ENCODE peak calls at places on chromosomes 13 and 19, in seven cellular contexts. P is SK-N-SH; S is CD4-positive, alpha-beta T cell; E is GM13976; I is HepG2; F is RWPE1; J is cardiac muscle cell. L is an unnamed sample.

GRCh38 chr13:76286178-76286577 is 600.0 kb downstream of the KCTD12 start:
- DNase-seq in P (no peak), S (no peak), E (no peak), I (no peak), F (no peak), J (no peak), L (peak; percentile 55)

GRCh38 chr19:34120846-34121639 is 51.3 kb upstream of the LSM14A start:
- DNase-seq in P (peak; percentile 65), S (peak; percentile 51), E (peak; percentile 71), I (peak; percentile 30), F (peak; percentile 46), J (peak; percentile 23), L (no peak)

GRCh38 chr13:95404141-95404882 is 103.1 kb upstream of the ABCC4 start:
- DNase-seq in P (peak; percentile 81), S (peak; percentile 82), E (peak; percentile 85), I (peak; percentile 51), F (peak; percentile 80), J (peak; percentile 82), L (peak; percentile 7)

GRCh38 chr19:47049307-47049700 is 880 bp upstream of the TMEM160 start:
- DNase-seq in P (no peak), S (no peak), E (no peak), I (no peak), F (no peak), J (no peak), L (no peak)

GRCh38 chr19:6475321-6476108 is 6.1 kb downstream of the DENND1C start:
- DNase-seq in P (peak; percentile 62), S (no peak), E (no peak), I (no peak), F (no peak), J (peak; percentile 47), L (no peak)

GRCh38 chr19:29629836-29630534 is 23.9 kb downstream of the POP4 start:
- DNase-seq in P (no peak), S (peak; percentile 7), E (no peak), I (no peak), F (no peak), J (no peak), L (no peak)

GRCh38 chr19:13163609-13164364 is 13.6 kb downstream of the IER2 start:
- DNase-seq in P (peak; percentile 94), S (peak; percentile 49), E (peak; percentile 51), I (peak; percentile 60), F (peak; percentile 68), J (peak; percentile 54), L (peak; percentile 59)

GRCh38 chr13:48567521-48568331 is 34.8 kb upstream of the RCBTB2 start:
- DNase-seq in P (no peak), S (no peak), E (no peak), I (peak; percentile 70), F (no peak), J (no peak), L (no peak)

GRCh38 chr13:25286308-25286968 is 850 bp downstream of the MTMR6 start:
- DNase-seq in P (peak; percentile 49), S (no peak), E (peak; percentile 53), I (peak; percentile 24), F (peak; percentile 17), J (peak; percentile 37), L (no peak)

GRCh38 chr19:3601021-3601420 is 5.7 kb downstream of the TBXA2R start:
- DNase-seq in P (no peak), S (no peak), E (no peak), I (no peak), F (no peak), J (no peak), L (no peak)

GRCh38 chr13:100388923-100389322 is 199.7 kb downstream of the GGACT start:
- DNase-seq in P (no peak), S (no peak), E (no peak), I (no peak), F (no peak), J (no peak), L (no peak)

GRCh38 chr13:29935309-29935981 is 85.0 kb upstream of the UBL3 start:
- DNase-seq in P (no peak), S (peak; percentile 71), E (peak; percentile 76), I (no peak), F (no peak), J (no peak), L (no peak)

GRCh38 chr13:111873676-111874178 is 193.2 kb upstream of the SOX1 start:
- DNase-seq in P (no peak), S (no peak), E (no peak), I (no peak), F (no peak), J (no peak), L (no peak)

GRCh38 chr19:16197188-16197621 is 506 bp upstream of the AP1M1 start:
- DNase-seq in P (no peak), S (no peak), E (peak; percentile 11), I (peak; percentile 61), F (peak; percentile 76), J (no peak), L (peak; percentile 82)

GRCh38 chr19:49987159-49987698 is 26.3 kb upstream of the SIGLEC11 start:
- DNase-seq in P (no peak), S (peak; percentile 74), E (peak; percentile 83), I (peak; percentile 87), F (peak; percentile 76), J (peak; percentile 98), L (peak; percentile 16)

GRCh38 chr13:37163626-37164365 is 58.3 kb upstream of the CSNK1A1L start:
- DNase-seq in P (no peak), S (no peak), E (no peak), I (no peak), F (no peak), J (no peak), L (peak; percentile 56)

GRCh38 chr13:105527127-105527526 is 1008.3 kb downstream of the EFNB2 start:
- DNase-seq in P (no peak), S (no peak), E (no peak), I (no peak), F (no peak), J (no peak), L (no peak)

GRCh38 chr13:22498006-22498405 is 682.8 kb upstream of the SGCG start:
- DNase-seq in P (no peak), S (no peak), E (no peak), I (no peak), F (no peak), J (no peak), L (no peak)

GRCh38 chr13:38350114-38350617 is 515 bp downstream of the UFM1 start:
- DNase-seq in P (peak; percentile 41), S (peak; percentile 48), E (peak; percentile 37), I (peak; percentile 49), F (peak; percentile 63), J (peak; percentile 50), L (no peak)

GRCh38 chr13:45717324-45717723 is 15.2 kb downstream of the CBY2 start:
- DNase-seq in P (no peak), S (no peak), E (no peak), I (no peak), F (no peak), J (no peak), L (no peak)

GRCh38 chr13:45718992-45719391 is 16.9 kb downstream of the CBY2 start:
- DNase-seq in P (no peak), S (no peak), E (no peak), I (no peak), F (no peak), J (no peak), L (peak; percentile 83)

GRCh38 chr13:45715351-45715750 is 13.2 kb downstream of the CBY2 start:
- DNase-seq in P (no peak), S (no peak), E (no peak), I (no peak), F (no peak), J (no peak), L (no peak)

GRCh38 chr13:45721203-45721731 is 19.1 kb downstream of the CBY2 start:
- DNase-seq in P (no peak), S (no peak), E (no peak), I (no peak), F (no peak), J (no peak), L (no peak)

DNA sequence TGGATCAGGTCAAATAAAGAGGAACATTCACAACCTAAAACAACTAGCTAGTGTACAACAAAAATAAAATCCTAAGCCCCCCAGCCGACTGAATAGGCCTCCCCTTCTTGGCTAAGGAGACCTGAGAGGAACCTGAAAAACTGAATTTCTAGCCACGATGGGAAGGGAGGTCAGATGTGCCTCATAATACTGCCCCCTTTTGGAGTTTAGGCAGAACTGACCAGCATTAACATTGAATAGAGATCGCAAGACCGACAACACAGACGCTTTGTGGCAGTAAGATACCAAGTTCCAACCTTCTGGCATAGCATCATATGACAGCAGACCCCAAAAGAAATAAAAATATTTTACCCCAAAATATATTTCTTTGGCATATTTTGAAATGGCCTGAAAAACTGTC is 15.9 kb downstream of the CBY2 start:
- DNase-seq in P (peak; percentile 48), S (no peak), E (peak; percentile 56), I (peak; percentile 13), F (no peak), J (peak; percentile 53), L (no peak)
- TF ChIP-seq CTCF in P (peak; percentile 62), S (peak; percentile 28), E (peak; percentile 43), I (peak; percentile 71), F (no peak), J (peak; percentile 65), L (peak; percentile 42)

DNA sequence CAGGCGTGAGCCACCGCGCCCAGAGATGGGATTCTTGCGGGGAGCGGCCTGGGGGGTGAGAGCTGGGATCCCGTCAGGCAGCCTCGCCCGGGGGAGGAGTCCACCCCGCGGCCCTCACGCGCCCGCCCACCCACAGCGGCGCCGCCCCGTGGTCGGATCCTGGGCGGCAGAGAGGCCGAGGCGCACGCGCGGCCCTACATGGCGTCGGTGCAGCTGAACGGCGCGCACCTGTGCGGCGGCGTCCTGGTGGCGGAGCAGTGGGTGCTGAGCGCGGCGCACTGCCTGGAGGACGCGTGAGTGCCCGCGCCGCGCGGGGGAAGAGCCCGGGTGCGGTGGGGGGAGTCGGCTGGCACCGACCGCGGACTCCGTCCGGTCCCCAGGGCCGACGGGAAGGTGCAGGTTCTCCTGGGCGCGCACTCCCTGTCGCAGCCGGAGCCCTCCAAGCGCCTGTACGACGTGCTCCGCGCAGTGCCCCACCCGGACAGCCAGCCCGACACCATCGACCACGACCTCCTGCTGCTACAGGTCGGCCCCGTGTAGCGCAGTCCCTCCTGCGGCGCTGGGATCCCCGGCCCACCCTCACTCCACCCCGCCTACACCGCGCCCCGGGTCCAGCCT is 1.1 kb downstream of the CFD start:
- DNase-seq in P (peak; percentile 83), S (peak; percentile 60), E (peak; percentile 87), I (peak; percentile 53), F (peak; percentile 56), J (peak; percentile 71), L (no peak)
- TF ChIP-seq CTCF in P (no peak), S (no peak), E (no peak), I (peak; percentile 69), F (peak; percentile 21), J (peak; percentile 18), L (no peak)

GRCh38 chr19:48450441-48450840 is 4.7 kb downstream of the GRWD1 start:
- DNase-seq in P (peak; percentile 18), S (no peak), E (no peak), I (no peak), F (no peak), J (no peak), L (no peak)
- TF ChIP-seq CTCF in P (no peak), S (no peak), E (no peak), I (no peak), F (no peak), J (no peak), L (no peak)

DNA sequence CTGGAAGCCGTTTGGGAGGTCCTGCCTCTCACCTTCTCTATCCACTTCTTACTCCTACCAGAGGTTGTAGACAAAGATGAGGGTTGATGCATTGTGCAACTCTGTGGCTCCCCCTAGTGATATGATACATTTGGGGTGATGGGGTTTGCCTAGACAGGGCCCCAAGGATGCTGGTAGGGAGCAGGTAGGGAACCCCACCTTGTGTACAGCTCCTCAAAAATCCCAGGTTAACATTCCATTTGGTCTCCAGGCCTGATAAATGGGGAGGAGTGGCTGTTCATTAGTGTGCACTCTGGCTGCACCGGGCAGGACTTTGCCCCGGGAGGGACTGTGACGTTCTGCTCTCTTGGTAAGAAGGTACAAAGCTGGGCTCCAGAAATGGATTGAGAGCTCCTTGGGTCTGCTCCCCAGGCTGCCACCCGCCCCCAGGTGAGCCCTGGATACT is 19.2 kb downstream of the SIGLEC8 start:
- DNase-seq in P (no peak), S (no peak), E (peak; percentile 65), I (peak; percentile 14), F (peak; percentile 10), J (peak; percentile 6), L (no peak)
- TF ChIP-seq CTCF in P (peak; percentile 45), S (peak; percentile 29), E (peak; percentile 45), I (peak; percentile 50), F (no peak), J (peak; percentile 46), L (peak; percentile 51)

L was measured in BJ.